ENCODE peak calls at places on chromosomes 1 and 21, in five cellular contexts. J is left ventricle myocardium inferior; B is effector memory CD4-positive, alpha-beta T cell; C is fibroblast of lung; L is spleen. T is an unnamed sample.

GRCh38 chr1:53080041-53080440 is 18.0 kb downstream of the PODN start:
- DNase-seq in L (peak; percentile 32), B (no peak), J (no peak), C (no peak), T (no peak)

GRCh38 chr1:184973308-184974085 is 811 bp downstream of the NIBAN1 start:
- DNase-seq in B (peak; percentile 63), L (peak; percentile 87), C (peak; percentile 84), J (peak; percentile 59), T (no peak)

GRCh38 chr1:109802136-109802900 is 38.6 kb upstream of the EPS8L3 start:
- DNase-seq in J (no peak), C (no peak), B (peak; percentile 48), L (no peak), T (no peak)

GRCh38 chr1:112727716-112728115 is 12.6 kb upstream of the PPM1J start:
- DNase-seq in L (no peak), J (no peak), B (no peak), C (no peak), T (no peak)

GRCh38 chr1:111880866-111881837 is 108.3 kb downstream of the KCND3 start:
- DNase-seq in B (no peak), J (peak; percentile 41), L (no peak), C (no peak), T (no peak)

GRCh38 chr1:6113745-6114144 is 66.4 kb downstream of the CHD5 start:
- DNase-seq in C (no peak), B (no peak), J (no peak), L (peak; percentile 34), T (no peak)

GRCh38 chr1:11109361-11109760 is 9.7 kb upstream of the EXOSC10 start:
- DNase-seq in J (no peak), L (no peak), C (no peak), B (no peak), T (no peak)

GRCh38 chr1:42576935-42577334 is 81.3 kb upstream of the PPIH start:
- DNase-seq in C (no peak), L (no peak), J (no peak), B (no peak), T (no peak)

GRCh38 chr1:230754831-230755230 is 7.6 kb downstream of the CAPN9 start:
- DNase-seq in J (peak; percentile 57), C (peak; percentile 80), B (no peak), L (peak; percentile 39), T (no peak)

GRCh38 chr1:197590687-197591086 is 184.6 kb downstream of the DENND1B start:
- DNase-seq in B (no peak), L (no peak), C (no peak), J (no peak), T (no peak)

GRCh38 chr1:3822421-3822820 is 26.1 kb upstream of the LRRC47 start:
- DNase-seq in B (no peak), J (no peak), C (no peak), L (no peak), T (no peak)

GRCh38 chr21:46226146-46226545 is 2.4 kb downstream of the LSS start:
- DNase-seq in J (no peak), L (no peak), C (no peak), B (no peak), T (no peak)

GRCh38 chr1:170630977-170631376 is 33.0 kb upstream of the PRRX1 start:
- DNase-seq in B (no peak), L (no peak), J (no peak), C (no peak), T (no peak)

GRCh38 chr1:2088434-2088833 is 38.2 kb downstream of the PRKCZ start:
- DNase-seq in J (no peak), L (no peak), C (peak; percentile 43), B (no peak), T (no peak)

GRCh38 chr1:75124510-75124909 is 9.7 kb upstream of the LHX8 start:
- DNase-seq in C (no peak), L (no peak), J (no peak), B (no peak), T (no peak)

GRCh38 chr21:42143111-42143510 is 72.0 kb downstream of the UMODL1 start:
- DNase-seq in L (peak; percentile 22), B (no peak), C (no peak), J (no peak), T (no peak)

GRCh38 chr1:59502009-59502691 is 205.3 kb downstream of the FGGY start:
- DNase-seq in L (no peak), B (no peak), C (no peak), J (no peak), T (no peak)

GRCh38 chr1:9289090-9289534 is 3.6 kb upstream of the SPSB1 start:
- DNase-seq in J (peak; percentile 48), L (peak; percentile 92), B (peak; percentile 55), C (peak; percentile 79), T (peak; percentile 56)

GRCh38 chr21:36246080-36246631 is 73.8 kb upstream of the MORC3 start:
- DNase-seq in B (no peak), J (no peak), L (no peak), C (no peak), T (no peak)

GRCh38 chr1:161185282-161185682 is 8.0 kb upstream of the B4GALT3 start:
- DNase-seq in C (peak; percentile 65), J (peak; percentile 78), L (peak; percentile 88), B (peak; percentile 70), T (no peak)
- H3K4me1 ChIP-seq in C (peaks cover 2% of the 10 kb centered on the region), J (peaks cover 48% of the 10 kb centered on the region), L (peaks cover 50% of the 10 kb centered on the region), B (peaks cover 79% of the 10 kb centered on the region), T (peaks cover 4% of the 10 kb centered on the region)

GRCh38 chr21:35048183-35048601 is 910 bp downstream of the RUNX1 start:
- DNase-seq in L (peak; percentile 90), C (no peak), B (no peak), J (no peak), T (no peak)
- H3K4me1 ChIP-seq in L (peaks cover 30% of the 10 kb centered on the region), C (peaks cover 14% of the 10 kb centered on the region), B (peaks cover 56% of the 10 kb centered on the region), J (peaks cover 17% of the 10 kb centered on the region), T (peaks cover 67% of the 10 kb centered on the region)

DNA sequence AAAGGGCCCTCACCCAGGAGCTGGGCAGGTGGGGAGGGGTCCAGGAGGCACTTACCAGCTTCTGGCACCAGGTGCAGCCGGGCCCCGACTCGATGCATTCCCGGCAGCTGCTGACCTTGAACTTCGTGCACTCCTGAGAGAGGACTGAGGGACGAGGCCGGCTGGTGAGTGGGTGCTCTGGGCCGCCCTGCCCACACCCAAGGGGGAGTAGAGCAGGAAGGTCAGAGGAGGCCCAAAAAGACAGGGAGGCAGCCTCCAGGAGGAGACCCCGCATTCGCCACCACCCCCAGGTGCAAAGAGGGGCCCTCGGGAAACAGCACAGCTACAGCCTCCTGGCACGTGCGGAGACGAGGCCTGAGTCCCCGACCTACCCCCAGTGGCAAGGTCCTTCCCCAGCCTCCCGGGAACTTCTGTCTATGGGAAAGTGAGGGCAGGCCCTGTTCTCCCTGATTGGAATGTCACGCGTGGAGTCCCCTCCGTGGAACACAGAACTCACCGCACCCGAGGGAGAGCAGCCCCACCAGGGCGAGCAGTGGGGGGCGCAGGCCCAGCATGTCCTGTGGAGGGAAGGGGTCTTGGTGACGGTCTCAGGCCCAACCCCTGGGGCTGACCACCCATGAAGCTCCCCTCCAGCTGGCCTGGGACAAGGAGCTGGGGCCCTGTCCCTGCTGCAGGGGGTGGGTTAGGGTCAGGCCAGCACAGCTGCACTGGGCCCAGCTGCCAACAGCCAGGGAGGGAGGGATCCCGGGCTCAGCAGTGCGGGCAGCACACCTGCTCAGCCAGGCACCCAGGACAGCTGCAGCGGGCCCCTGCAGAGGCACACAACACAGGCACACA is 10.3 kb downstream of the ITGB2 start:
- DNase-seq in B (no peak), L (no peak), C (no peak), J (no peak), T (no peak)
- H3K4me1 ChIP-seq in B (peaks cover 53% of the 10 kb centered on the region), L (peaks cover 55% of the 10 kb centered on the region), C (no peaks in the 10 kb centered on the region), J (peaks cover 24% of the 10 kb centered on the region), T (peaks cover 17% of the 10 kb centered on the region)

GRCh38 chr1:18948913-18949688 is 7.4 kb downstream of the IFFO2 start:
- DNase-seq in L (no peak), B (no peak), C (peak; percentile 70), J (peak; percentile 53), T (no peak)
- H3K4me1 ChIP-seq in L (peaks cover 83% of the 10 kb centered on the region), B (peaks cover 93% of the 10 kb centered on the region), C (peaks cover 55% of the 10 kb centered on the region), J (peaks cover 89% of the 10 kb centered on the region), T (peaks cover 99% of the 10 kb centered on the region)

T was measured in thoracic aorta.